ENCODE peak calls at places on chromosomes 2 and 18, in eight cellular contexts. N, P, T, Y, L, W, Z and B are unnamed samples.

GRCh38 chr2:218152777-218153176 is 14.0 kb downstream of the CXCR1 start:
- DNase-seq in W (no peak), Y (no peak), T (no peak), Z (no peak), N (no peak), L (no peak), P (no peak), B (no peak)

GRCh38 chr2:239629936-239630617 is 229.3 kb upstream of the HDAC4 start:
- DNase-seq in Y (no peak), N (no peak), L (no peak), Z (no peak), W (peak; percentile 28), T (no peak), P (no peak), B (no peak)

GRCh38 chr2:204012081-204012653 is 75.6 kb downstream of the ICOS start:
- DNase-seq in W (no peak), N (no peak), Y (no peak), Z (peak; percentile 15), P (no peak), L (no peak), T (no peak), B (no peak)

GRCh38 chr2:12284487-12284886 is 432.2 kb upstream of the TRIB2 start:
- DNase-seq in L (no peak), P (no peak), T (no peak), N (no peak), Y (no peak), W (peak; percentile 65), Z (peak; percentile 55), B (no peak)

GRCh38 chr18:36183987-36184386 is 3.3 kb upstream of the MOCOS start:
- DNase-seq in N (no peak), Y (no peak), Z (no peak), W (no peak), T (no peak), L (no peak), P (no peak), B (no peak)

GRCh38 chr2:203201426-203201825 is 37.4 kb upstream of the CYP20A1 start:
- DNase-seq in Y (no peak), W (no peak), P (no peak), N (no peak), T (no peak), Z (no peak), L (no peak), B (no peak)

GRCh38 chr2:183037281-183037659 is 987 bp downstream of the NCKAP1 start:
- DNase-seq in P (no peak), Y (no peak), W (peak; percentile 41), Z (peak; percentile 46), L (no peak), T (no peak), N (no peak), B (no peak)

GRCh38 chr18:25661836-25662235 is 309.9 kb upstream of the ZNF521 start:
- DNase-seq in L (no peak), Y (no peak), W (no peak), P (no peak), T (no peak), N (no peak), Z (peak; percentile 31), B (no peak)

GRCh38 chr2:101501443-101501842 is 26.5 kb upstream of the RFX8 start:
- DNase-seq in W (no peak), P (no peak), Y (no peak), L (no peak), T (no peak), Z (peak; percentile 82), N (no peak), B (no peak)

GRCh38 chr18:10169064-10169562 is 255.3 kb downstream of the VAPA start:
- DNase-seq in P (no peak), Z (no peak), W (peak; percentile 67), T (no peak), L (no peak), N (no peak), Y (no peak), B (no peak)

GRCh38 chr2:28437142-28437835 is 44.6 kb downstream of the FOSL2 start:
- DNase-seq in Z (no peak), N (no peak), P (no peak), Y (no peak), T (no peak), W (no peak), L (no peak), B (peak; percentile 70)

GRCh38 chr2:72003796-72004195 is 143.9 kb downstream of the CYP26B1 start:
- DNase-seq in T (no peak), W (no peak), Z (no peak), N (no peak), Y (no peak), L (no peak), P (no peak), B (no peak)

GRCh38 chr2:54570925-54571694 is 115.0 kb downstream of the SPTBN1 start:
- DNase-seq in Y (peak; percentile 90), T (peak; percentile 92), W (peak; percentile 84), N (peak; percentile 81), L (peak; percentile 46), P (no peak), Z (peak; percentile 92), B (peak; percentile 68)

GRCh38 chr18:54802686-54803395 is 25.4 kb upstream of the RAB27B start:
- DNase-seq in Z (no peak), L (no peak), T (no peak), N (no peak), W (no peak), Y (no peak), P (no peak), B (no peak)

GRCh38 chr2:169819106-169819505 is 5.6 kb downstream of the METTL5 start:
- DNase-seq in P (no peak), W (peak; percentile 60), T (no peak), Y (no peak), N (no peak), Z (no peak), L (no peak), B (no peak)